ENCODE peak calls at places on chromosomes 13 and 19, in nine cellular contexts. E, T, L, V, S, K, F, R and M are unnamed samples.

GRCh38 chr19:17751103-17751911 is at the start of gene FCHO1:
- DNase-seq in E (no peak), T (no peak), L (no peak), V (no peak), S (no peak), K (peak; percentile 64), F (no peak), R (no peak), M (no peak)

GRCh38 chr13:108176685-108177274 is 38.6 kb downstream of the LIG4 start:
- DNase-seq in E (no peak), T (peak; percentile 43), L (no peak), V (peak; percentile 45), S (peak; percentile 14), K (peak; percentile 26), F (peak; percentile 59), R (peak; percentile 62), M (peak; percentile 3)

GRCh38 chr19:16457195-16457953 is 14.4 kb downstream of the EPS15L1 start:
- DNase-seq in E (peak; percentile 77), T (peak; percentile 78), L (no peak), V (peak; percentile 42), S (peak; percentile 65), K (no peak), F (peak; percentile 69), R (no peak), M (no peak)

GRCh38 chr19:33493401-33494275 is 28.0 kb downstream of the PEPD start:
- DNase-seq in E (no peak), T (no peak), L (no peak), V (no peak), S (no peak), K (no peak), F (no peak), R (no peak), M (no peak)

GRCh38 chr13:27203854-27204253 is 32.2 kb upstream of the USP12 start:
- DNase-seq in E (no peak), T (peak; percentile 45), L (peak; percentile 16), V (peak; percentile 32), S (no peak), K (no peak), F (peak; percentile 62), R (peak; percentile 82), M (no peak)

GRCh38 chr19:27691991-27692390 is 1521.0 kb downstream of the UQCRFS1 start:
- DNase-seq in E (no peak), T (no peak), L (no peak), V (no peak), S (no peak), K (no peak), F (no peak), R (no peak), M (no peak)

GRCh38 chr13:24038846-24039330 is 121.6 kb upstream of the SPATA13 start:
- DNase-seq in E (no peak), T (no peak), L (peak; percentile 77), V (no peak), S (no peak), K (no peak), F (no peak), R (no peak), M (peak; percentile 53)

GRCh38 chr19:1285737-1286360 is at the start of gene EFNA2:
- DNase-seq in E (no peak), T (no peak), L (no peak), V (no peak), S (no peak), K (no peak), F (no peak), R (no peak), M (no peak)

GRCh38 chr13:27034678-27035111 is 136.9 kb downstream of the USP12 start:
- DNase-seq in E (no peak), T (no peak), L (no peak), V (peak; percentile 27), S (no peak), K (no peak), F (no peak), R (no peak), M (no peak)

GRCh38 chr13:30493670-30494381 is 28.1 kb upstream of the HMGB1 start:
- DNase-seq in E (peak; percentile 1), T (no peak), L (no peak), V (no peak), S (no peak), K (no peak), F (no peak), R (no peak), M (no peak)

GRCh38 chr13:46170687-46171086 is 11.3 kb downstream of the LCP1 start:
- DNase-seq in E (no peak), T (no peak), L (no peak), V (no peak), S (no peak), K (no peak), F (no peak), R (no peak), M (no peak)

GRCh38 chr19:55384576-55385235 is 614 bp upstream of the TMEM238 start:
- DNase-seq in E (peak; percentile 60), T (no peak), L (no peak), V (no peak), S (peak; percentile 11), K (no peak), F (no peak), R (peak; percentile 80), M (peak; percentile 34)

GRCh38 chr19:33193864-33194362 is at the start of gene LRP3:
- DNase-seq in E (peak; percentile 56), T (no peak), L (no peak), V (peak; percentile 9), S (no peak), K (no peak), F (peak; percentile 26), R (no peak), M (no peak)

GRCh38 chr19:46015961-46016425 is 6.9 kb downstream of the PGLYRP1 start:
- DNase-seq in E (no peak), T (no peak), L (no peak), V (no peak), S (no peak), K (no peak), F (no peak), R (no peak), M (no peak)

GRCh38 chr19:39768334-39768733 is 10.3 kb upstream of the LEUTX start:
- DNase-seq in E (no peak), T (no peak), L (no peak), V (no peak), S (no peak), K (no peak), F (no peak), R (no peak), M (no peak)

GRCh38 chr13:111384441-111385181 is 64.2 kb downstream of the TEX29 start:
- DNase-seq in E (no peak), T (no peak), L (no peak), V (no peak), S (no peak), K (no peak), F (no peak), R (no peak), M (no peak)

GRCh38 chr13:93226623-93227279 is at the start of gene GPC6:
- DNase-seq in E (peak; percentile 99), T (no peak), L (peak; percentile 79), V (peak; percentile 93), S (peak; percentile 96), K (no peak), F (no peak), R (no peak), M (no peak)

GRCh38 chr13:41054212-41054877 is 7.0 kb upstream of the WBP4 start:
- DNase-seq in E (peak; percentile 1), T (peak; percentile 65), L (peak; percentile 77), V (peak; percentile 73), S (no peak), K (no peak), F (peak; percentile 77), R (peak; percentile 94), M (peak; percentile 32)

GRCh38 chr13:82933986-82934385 is 948.3 kb downstream of the SLITRK1 start:
- DNase-seq in E (no peak), T (no peak), L (no peak), V (no peak), S (no peak), K (no peak), F (no peak), R (no peak), M (no peak)

GRCh38 chr19:56637976-56638555 is 4.9 kb upstream of the SMIM17 start:
- DNase-seq in E (no peak), T (peak; percentile 86), L (peak; percentile 37), V (peak; percentile 86), S (no peak), K (no peak), F (peak; percentile 87), R (peak; percentile 69), M (no peak)

GRCh38 chr13:65530688-65531087 is 1699.4 kb downstream of the PCDH9 start:
- DNase-seq in E (no peak), T (no peak), L (no peak), V (peak; percentile 1), S (no peak), K (no peak), F (no peak), R (no peak), M (no peak)

GRCh38 chr13:90591927-90592268 is 755.6 kb upstream of the MIR17HG start:
- DNase-seq in E (no peak), T (no peak), L (no peak), V (no peak), S (no peak), K (no peak), F (no peak), R (no peak), M (no peak)